ENCODE peak calls at places on chromosomes 1 and 21, in seven cellular contexts. R, E, B, J, G, U and L are unnamed samples.

GRCh38 chr1:34858901-34859441 is 578 bp downstream of the SMIM12 start:
- DNase-seq in R (no peak), G (peak), B (no peak), U (no peak), J (peak), E (peak), L (peak)

GRCh38 chr1:30982937-30983336 is 74.4 kb upstream of the SDC3 start:
- DNase-seq in J (peak), U (no peak), G (no peak), R (no peak), B (no peak), E (no peak), L (no peak)

GRCh38 chr1:162175393-162175792 is 105.9 kb downstream of the NOS1AP start:
- DNase-seq in J (no peak), E (peak), U (no peak), B (no peak), R (peak), G (peak), L (no peak)

GRCh38 chr1:44725309-44725698 is 5.7 kb downstream of the RNU5D-1 start:
- DNase-seq in G (no peak), U (no peak), J (no peak), R (no peak), E (no peak), B (no peak), L (no peak)

GRCh38 chr1:66764994-66765578 is 12.8 kb downstream of the DYNLT5 start:
- DNase-seq in J (peak), R (peak), B (peak), E (peak), G (peak), U (peak), L (peak)

GRCh38 chr21:41684381-41685245 is 82.2 kb downstream of the RIPK4 start:
- DNase-seq in B (peak), J (peak), U (no peak), R (no peak), E (no peak), G (no peak), L (peak)

GRCh38 chr1:111628153-111628552 is 8.6 kb downstream of the RAP1A start:
- DNase-seq in B (no peak), E (no peak), J (peak), R (no peak), U (no peak), G (no peak), L (no peak)

GRCh38 chr1:177354247-177354646 is 183.5 kb downstream of the BRINP2 start:
- DNase-seq in G (no peak), R (no peak), U (no peak), B (no peak), J (no peak), E (no peak), L (no peak)

GRCh38 chr1:112316254-112316653 is 79.8 kb upstream of the CTTNBP2NL start:
- DNase-seq in G (no peak), E (no peak), J (no peak), U (no peak), R (no peak), B (no peak), L (no peak)

GRCh38 chr1:222279591-222279990 is 268.3 kb downstream of the HHIPL2 start:
- DNase-seq in B (no peak), E (no peak), J (no peak), U (no peak), G (no peak), R (no peak), L (no peak)

GRCh38 chr21:43585924-43586411 is 73.3 kb downstream of the HSF2BP start:
- DNase-seq in B (peak), U (peak), G (peak), E (peak), R (peak), J (peak), L (peak)

GRCh38 chr1:230507671-230508407 is 81.7 kb upstream of the PGBD5 start:
- DNase-seq in R (no peak), G (no peak), B (no peak), E (no peak), J (peak), U (no peak), L (no peak)

GRCh38 chr1:205351984-205352713 is 4.6 kb downstream of the KLHDC8A start:
- DNase-seq in J (no peak), R (peak), B (no peak), U (no peak), E (no peak), G (no peak), L (peak)

GRCh38 chr1:16927711-16928485 is 6.2 kb downstream of the CROCC start:
- DNase-seq in U (no peak), G (no peak), R (no peak), J (no peak), E (no peak), B (no peak), L (no peak)

GRCh38 chr1:227560393-227560792 is 3.0 kb upstream of the ZNF678 start:
- DNase-seq in E (no peak), R (no peak), B (no peak), G (no peak), U (no peak), J (no peak), L (no peak)

GRCh38 chr21:32389337-32390015 is 3.3 kb downstream of the URB1 start:
- DNase-seq in U (no peak), G (no peak), J (peak), B (no peak), R (no peak), E (no peak), L (no peak)

DNA sequence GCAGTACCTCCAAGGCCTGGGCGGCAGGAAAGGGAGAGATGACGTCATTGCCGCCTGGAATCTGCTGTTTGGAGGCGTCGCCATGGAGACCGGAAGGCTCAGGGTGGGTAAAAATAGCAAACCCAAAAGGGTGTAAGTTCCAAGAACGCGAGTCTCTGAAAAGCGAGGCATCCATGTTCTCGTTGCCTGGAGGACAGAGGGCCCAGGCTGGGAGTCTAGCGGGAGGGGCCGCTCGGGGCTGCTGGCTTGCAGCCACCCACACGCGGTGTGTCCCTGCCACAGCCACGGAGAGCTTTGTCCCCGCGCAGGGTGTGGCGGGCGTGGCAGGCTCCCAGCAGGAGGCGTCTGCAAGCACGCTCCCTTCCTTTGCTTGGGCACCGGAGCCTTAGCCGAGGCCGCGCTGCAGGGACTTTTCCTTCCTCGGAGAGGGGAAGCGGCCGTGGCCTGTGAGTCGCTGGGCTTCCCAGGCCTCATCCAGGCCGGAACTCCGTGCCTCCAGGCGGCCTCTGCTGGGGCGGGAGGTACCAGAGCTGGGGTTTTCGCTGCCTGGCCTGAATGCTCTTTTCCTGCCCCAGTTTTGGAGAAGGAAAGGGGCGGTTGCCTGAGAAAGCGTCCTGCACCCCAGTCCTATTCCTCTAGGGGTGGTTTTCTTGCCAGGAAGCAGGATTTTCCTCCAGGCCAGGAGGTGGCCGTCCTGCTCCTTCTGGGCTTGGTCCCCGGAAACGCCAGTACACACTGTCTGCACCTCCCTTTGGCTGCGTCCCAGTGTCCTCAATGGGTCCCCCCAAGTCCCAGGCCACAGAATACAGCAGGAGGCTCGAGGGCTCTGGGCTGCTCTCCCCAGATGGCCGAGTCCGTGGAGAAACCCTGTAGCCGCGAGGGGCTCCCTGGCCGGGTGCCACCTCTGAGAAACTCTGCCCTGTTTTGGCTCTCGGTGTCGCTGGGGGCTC is 15.3 kb upstream of the SKI start:
- DNase-seq in E (peak), U (no peak), G (peak), R (peak), B (peak), J (peak), L (peak)
- TF ChIP-seq CTCF in E (no peak), U (peak), G (peak), R (no peak), B (no peak), J (peak), L (peak)

GRCh38 chr1:212594640-212595039 is 13.9 kb upstream of the ATF3 start:
- DNase-seq in B (no peak), E (no peak), G (no peak), U (no peak), R (no peak), J (no peak), L (no peak)

GRCh38 chr1:212597495-212597894 is 11.1 kb upstream of the ATF3 start:
- DNase-seq in R (no peak), U (no peak), G (no peak), J (no peak), E (no peak), B (no peak), L (no peak)

GRCh38 chr1:212596798-212597197 is 11.8 kb upstream of the ATF3 start:
- DNase-seq in U (no peak), E (no peak), J (no peak), G (no peak), B (no peak), R (no peak), L (no peak)

GRCh38 chr1:212595229-212595628 is 13.3 kb upstream of the ATF3 start:
- DNase-seq in E (no peak), G (no peak), B (no peak), U (no peak), J (no peak), R (no peak), L (no peak)

GRCh38 chr1:212595787-212596714 is 12.5 kb upstream of the ATF3 start:
- DNase-seq in U (peak), J (peak), R (no peak), B (peak), G (peak), E (peak), L (peak)
- TF ChIP-seq CTCF in U (peak), J (peak), R (no peak), B (peak), G (peak), E (peak), L (peak)

DNA sequence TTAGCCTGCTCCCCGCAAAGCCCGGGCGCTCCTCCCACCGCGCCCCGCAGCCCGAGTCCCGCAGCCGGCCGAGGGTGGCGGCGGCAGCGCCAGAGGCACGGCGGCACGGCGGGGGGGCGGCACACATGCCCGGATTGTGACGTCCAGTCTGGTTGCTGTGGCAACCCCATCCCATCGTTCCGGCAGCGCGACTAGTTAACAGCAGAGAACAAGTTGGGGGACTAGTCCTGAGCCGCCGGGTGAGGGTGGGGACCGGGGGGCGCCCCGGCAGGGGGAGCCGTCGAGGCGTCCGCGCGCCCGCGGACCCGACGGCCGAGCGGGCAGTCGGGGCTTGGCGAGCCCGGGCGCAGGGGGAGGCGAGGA is at the start of gene CHD5:
- DNase-seq in U (no peak), J (no peak), B (no peak), R (peak), G (peak), E (no peak), L (no peak)
- TF ChIP-seq CTCF in U (no peak), J (no peak), B (no peak), R (no peak), G (peak), E (no peak), L (no peak)

GRCh38 chr1:196660912-196661311 is 9.1 kb downstream of the CFH start:
- DNase-seq in G (peak), B (peak), U (no peak), E (no peak), R (peak), J (peak), L (peak)
- TF ChIP-seq CTCF in G (peak), B (peak), U (peak), E (peak), R (peak), J (peak), L (peak)

GRCh38 chr1:100627936-100628335 is 90.0 kb downstream of the GPR88 start:
- DNase-seq in U (no peak), G (no peak), B (no peak), J (peak), R (no peak), E (no peak), L (no peak)
- TF ChIP-seq CTCF in U (no peak), G (no peak), B (no peak), J (no peak), R (no peak), E (no peak), L (no peak)

GRCh38 chr1:53460666-53461328 is 1.6 kb downstream of the DMRTB1 start:
- DNase-seq in B (no peak), R (peak), G (no peak), E (no peak), J (no peak), U (no peak), L (no peak)

GRCh38 chr1:53460211-53460634 is 1.0 kb downstream of the DMRTB1 start:
- DNase-seq in B (no peak), R (no peak), G (no peak), J (no peak), U (no peak), E (no peak), L (no peak)

GRCh38 chr1:53461329-53462044 is 2.3 kb downstream of the DMRTB1 start:
- DNase-seq in J (no peak), U (no peak), G (no peak), R (no peak), B (no peak), E (no peak), L (no peak)

GRCh38 chr1:53458634-53459033 is 565 bp upstream of the DMRTB1 start:
- DNase-seq in E (no peak), U (no peak), G (no peak), J (peak), R (no peak), B (no peak), L (no peak)

DNA sequence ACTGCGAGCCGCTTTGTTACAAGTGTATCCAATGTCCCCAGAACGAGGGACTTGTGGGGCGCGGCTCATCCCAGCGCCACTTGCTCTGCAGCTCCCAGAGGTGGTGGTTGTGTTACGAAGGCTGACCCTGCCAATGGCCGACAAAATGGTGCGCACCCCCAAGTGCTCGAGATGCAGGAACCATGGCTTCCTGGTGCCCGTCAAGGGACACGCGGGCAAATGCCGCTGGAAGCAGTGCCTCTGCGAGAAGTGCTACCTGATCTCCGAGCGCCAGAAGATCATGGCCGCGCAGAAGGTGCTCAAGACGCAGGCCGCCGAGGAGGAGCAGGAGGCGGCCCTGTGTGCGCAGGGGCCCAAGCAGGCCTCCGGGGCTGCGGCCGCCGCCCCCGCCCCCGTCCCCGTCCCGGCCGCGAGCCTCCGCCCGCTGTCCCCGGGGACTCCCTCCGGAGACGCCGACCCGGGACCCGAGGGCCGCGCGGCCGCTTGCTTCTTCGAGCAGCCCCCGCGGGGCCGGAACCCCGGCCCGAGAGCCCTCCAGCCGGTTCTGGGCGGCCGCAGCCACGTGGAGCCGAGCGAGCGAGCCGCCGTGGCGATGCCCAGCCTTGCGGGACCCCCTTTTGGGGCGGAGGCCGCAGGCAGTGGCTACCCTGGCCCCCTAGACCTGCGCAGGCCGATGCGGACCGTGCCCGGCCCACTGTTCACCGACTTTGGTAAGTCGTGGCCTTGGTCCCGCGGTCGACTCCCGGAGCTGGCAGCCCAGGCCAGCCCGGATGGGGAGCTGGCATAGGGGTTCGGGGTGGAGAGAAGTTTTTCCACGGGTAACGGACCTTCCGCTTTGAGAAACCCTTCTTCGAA is at the start of gene DMRTB1:
- DNase-seq in U (no peak), J (no peak), B (no peak), E (no peak), R (no peak), G (no peak), L (no peak)
- TF ChIP-seq CTCF in U (no peak), J (no peak), B (no peak), E (no peak), R (no peak), G (no peak), L (no peak)

GRCh38 chr1:59720716-59721115 is 94.0 kb upstream of the HOOK1 start:
- DNase-seq in E (no peak), B (no peak), G (no peak), U (no peak), J (no peak), R (no peak), L (no peak)

GRCh38 chr1:59718989-59719360 is 95.8 kb upstream of the HOOK1 start:
- DNase-seq in G (no peak), U (no peak), R (no peak), E (no peak), B (no peak), J (no peak), L (no peak)

GRCh38 chr1:59714966-59715365 is 99.8 kb upstream of the HOOK1 start:
- DNase-seq in E (no peak), R (no peak), B (no peak), U (no peak), J (peak), G (no peak), L (no peak)

GRCh38 chr1:59716551-59717231 is 98.1 kb upstream of the HOOK1 start:
- DNase-seq in J (no peak), R (no peak), E (peak), G (no peak), U (no peak), B (no peak), L (no peak)

DNA sequence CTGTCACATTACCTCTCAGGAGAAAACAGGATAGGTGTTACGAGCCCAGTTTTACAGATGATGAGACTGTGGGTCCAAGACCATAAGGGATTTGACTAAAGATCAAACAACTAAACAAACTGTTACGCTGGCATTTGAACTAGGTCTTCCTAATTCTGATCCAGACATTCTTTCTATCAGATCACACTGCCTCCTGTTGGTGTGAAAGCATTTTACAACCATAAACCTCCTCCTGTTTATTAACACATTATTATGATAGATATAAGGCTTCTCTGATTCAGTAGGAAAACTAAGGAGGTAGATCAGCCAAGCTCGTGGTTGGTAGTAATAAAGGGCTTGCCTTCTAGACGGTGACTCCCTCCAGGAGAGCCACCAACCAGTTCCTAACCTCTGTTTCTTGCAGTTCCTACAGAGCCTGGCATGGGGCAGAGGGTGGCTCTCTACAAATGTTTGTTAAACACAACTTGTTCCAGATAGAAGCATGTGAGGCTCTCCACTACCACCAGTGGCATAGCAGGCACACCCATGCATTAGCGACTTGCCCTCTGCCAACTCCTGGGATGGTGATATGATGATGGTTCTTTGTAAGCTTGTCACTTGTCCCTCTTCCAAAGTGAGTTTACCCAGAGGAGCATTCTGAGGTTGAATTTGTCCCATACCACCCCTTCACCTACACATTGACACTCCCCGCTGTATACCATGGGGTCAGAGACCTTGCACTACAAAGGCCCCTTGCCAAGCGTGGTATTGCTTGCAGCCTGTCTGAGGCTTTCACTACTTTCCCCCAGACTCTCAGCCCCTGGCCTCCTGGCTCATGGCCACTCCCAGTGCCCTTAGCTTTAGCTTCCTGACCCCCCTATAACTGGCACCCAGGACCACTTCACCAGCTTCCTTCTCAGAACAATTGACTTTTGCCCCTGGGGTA is 96.4 kb upstream of the HOOK1 start:
- DNase-seq in E (no peak), J (no peak), B (no peak), G (peak), R (no peak), U (no peak), L (peak)
- TF ChIP-seq CTCF in E (peak), J (peak), B (no peak), G (peak), R (peak), U (no peak), L (peak)